ENCODE peak calls at places on chromosomes 7 and 10, in ten cellular contexts. A, X, P, O, K, D, Z, Q, N and U are unnamed samples.
A peak's percentile ranks its signal among the peaks of the same experiment; 100 is the strongest.

GRCh38 chr10:69007260-69007659 is 18.7 kb downstream of the KIFBP start:
- DNase-seq in A (no peak), X (no peak), P (peak; percentile 66), O (no peak), K (no peak), D (no peak), Z (no peak), Q (no peak), N (no peak), U (no peak)

GRCh38 chr7:30470783-30471182 is 7.8 kb downstream of the NOD1 start:
- DNase-seq in A (no peak), X (peak; percentile 89), P (no peak), O (no peak), K (peak; percentile 81), D (no peak), Z (peak; percentile 57), Q (no peak), N (peak; percentile 65), U (no peak)

GRCh38 chr7:138797715-138798320 is at the start of the genes ATP6V0A4 and TMEM213:
- DNase-seq in A (no peak), X (no peak), P (no peak), O (no peak), K (no peak), D (peak; percentile 86), Z (no peak), Q (no peak), N (no peak), U (no peak)

GRCh38 chr10:124743188-124744046 is 761 bp downstream of the FAM53B start:
- DNase-seq in A (no peak), X (peak; percentile 36), P (peak; percentile 65), O (no peak), K (peak; percentile 47), D (peak; percentile 86), Z (peak; percentile 48), Q (no peak), N (no peak), U (no peak)

GRCh38 chr10:68330852-68331454 is 911 bp upstream of the HNRNPH3 start:
- DNase-seq in A (no peak), X (peak; percentile 54), P (peak; percentile 6), O (peak; percentile 48), K (peak; percentile 55), D (peak; percentile 68), Z (peak; percentile 46), Q (peak; percentile 20), N (no peak), U (no peak)

GRCh38 chr7:159033956-159034938 is 110.4 kb downstream of the VIPR2 start:
- DNase-seq in A (no peak), X (no peak), P (no peak), O (no peak), K (no peak), D (no peak), Z (peak; percentile 11), Q (no peak), N (no peak), U (no peak)

GRCh38 chr10:4266387-4267083 is 481.5 kb upstream of the KLF6 start:
- DNase-seq in A (no peak), X (peak; percentile 94), P (no peak), O (no peak), K (peak; percentile 71), D (no peak), Z (no peak), Q (no peak), N (no peak), U (no peak)

GRCh38 chr10:26621889-26622681 is 75.4 kb upstream of the PDSS1 start:
- DNase-seq in A (no peak), X (no peak), P (peak; percentile 88), O (peak; percentile 20), K (no peak), D (no peak), Z (peak; percentile 47), Q (peak; percentile 38), N (no peak), U (no peak)

GRCh38 chr10:29630205-29631048 is 4.3 kb downstream of the SVIL start:
- DNase-seq in A (no peak), X (no peak), P (peak; percentile 81), O (no peak), K (no peak), D (no peak), Z (peak; percentile 45), Q (no peak), N (no peak), U (no peak)

GRCh38 chr10:96346295-96346694 is 12.5 kb downstream of the OPALIN start:
- DNase-seq in A (no peak), X (no peak), P (no peak), O (no peak), K (no peak), D (no peak), Z (no peak), Q (no peak), N (no peak), U (no peak)

GRCh38 chr7:36032362-36032818 is 120.7 kb upstream of the EEPD1 start:
- DNase-seq in A (no peak), X (no peak), P (no peak), O (peak; percentile 39), K (no peak), D (no peak), Z (no peak), Q (no peak), N (no peak), U (peak; percentile 22)

GRCh38 chr10:6601224-6601805 is 21.2 kb upstream of the PRKCQ start:
- DNase-seq in A (no peak), X (no peak), P (no peak), O (no peak), K (no peak), D (no peak), Z (no peak), Q (no peak), N (no peak), U (no peak)

GRCh38 chr10:115129752-115130151 is 36.6 kb downstream of the ATRNL1 start:
- DNase-seq in A (no peak), X (peak; percentile 67), P (no peak), O (no peak), K (peak; percentile 56), D (no peak), Z (no peak), Q (no peak), N (peak; percentile 3), U (no peak)

GRCh38 chr10:111128331-111129167 is 51.7 kb downstream of the ADRA2A start:
- DNase-seq in A (peak; percentile 23), X (no peak), P (no peak), O (no peak), K (peak; percentile 13), D (peak; percentile 88), Z (no peak), Q (no peak), N (no peak), U (peak; percentile 2)

GRCh38 chr10:132366006-132366405 is 31.0 kb upstream of the PWWP2B start:
- DNase-seq in A (no peak), X (no peak), P (no peak), O (no peak), K (no peak), D (peak; percentile 33), Z (no peak), Q (no peak), N (no peak), U (no peak)

GRCh38 chr10:132365102-132365501 is 31.9 kb upstream of the PWWP2B start:
- DNase-seq in A (no peak), X (no peak), P (no peak), O (no peak), K (no peak), D (no peak), Z (no peak), Q (no peak), N (no peak), U (no peak)

GRCh38 chr10:132364594-132364970 is 32.4 kb upstream of the PWWP2B start:
- DNase-seq in A (no peak), X (no peak), P (no peak), O (peak; percentile 55), K (no peak), D (no peak), Z (no peak), Q (no peak), N (no peak), U (no peak)

GRCh38 chr10:132363921-132364593 is 32.1 kb downstream of the LRRC27 start:
- DNase-seq in A (no peak), X (no peak), P (no peak), O (no peak), K (peak; percentile 31), D (no peak), Z (no peak), Q (no peak), N (peak; percentile 23), U (no peak)

GRCh38 chr10:132366499-132366898 is 30.5 kb upstream of the PWWP2B start:
- DNase-seq in A (no peak), X (no peak), P (no peak), O (no peak), K (no peak), D (peak; percentile 60), Z (no peak), Q (no peak), N (no peak), U (no peak)
- TF ChIP-seq CTCF in A (no peak), X (no peak), P (no peak), O (no peak), K (no peak), D (no peak), Z (no peak), Q (no peak), N (no peak), U (no peak)

GRCh38 chr7:99899830-99900519 is 19.4 kb downstream of the TRIM4 start:
- DNase-seq in A (no peak), X (no peak), P (no peak), O (no peak), K (no peak), D (no peak), Z (no peak), Q (no peak), N (no peak), U (no peak)
- H3K4me3 ChIP-seq in A (no peak overlapping the region), X (no peak overlapping the region), P (no peak overlapping the region), O (no peak overlapping the region), K (no peak overlapping the region), D (no peak overlapping the region), Z (no peak overlapping the region), Q (no peak overlapping the region), N (no peak overlapping the region), U (no peak overlapping the region)

DNA sequence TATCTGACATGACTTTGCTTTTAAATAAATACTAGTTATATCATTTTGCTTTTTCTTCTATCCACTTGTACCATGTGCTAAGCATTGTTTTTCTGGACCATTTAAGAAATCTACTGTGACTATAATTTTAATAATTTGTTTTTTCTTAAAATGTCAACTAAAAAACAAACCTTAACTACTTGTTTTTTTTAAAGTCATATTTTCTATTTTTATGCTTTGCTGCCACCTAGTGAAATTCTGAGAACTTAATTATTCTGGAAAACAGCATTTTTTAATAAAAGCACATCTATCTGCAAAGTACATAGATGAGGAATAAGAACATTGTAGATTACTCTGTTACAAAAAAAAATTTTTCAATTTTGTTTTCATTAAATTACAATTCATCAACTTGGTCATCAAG is 47.4 kb downstream of the ORC5 start:
- DNase-seq in A (peak; percentile 5), X (peak; percentile 52), P (no peak), O (no peak), K (peak; percentile 49), D (no peak), Z (no peak), Q (no peak), N (no peak), U (no peak)
- TF ChIP-seq CTCF in A (peak; percentile 4), X (peak; percentile 25), P (no peak), O (peak; percentile 59), K (peak; percentile 23), D (peak; percentile 20), Z (no peak), Q (peak; percentile 50), N (no peak), U (no peak)

DNA sequence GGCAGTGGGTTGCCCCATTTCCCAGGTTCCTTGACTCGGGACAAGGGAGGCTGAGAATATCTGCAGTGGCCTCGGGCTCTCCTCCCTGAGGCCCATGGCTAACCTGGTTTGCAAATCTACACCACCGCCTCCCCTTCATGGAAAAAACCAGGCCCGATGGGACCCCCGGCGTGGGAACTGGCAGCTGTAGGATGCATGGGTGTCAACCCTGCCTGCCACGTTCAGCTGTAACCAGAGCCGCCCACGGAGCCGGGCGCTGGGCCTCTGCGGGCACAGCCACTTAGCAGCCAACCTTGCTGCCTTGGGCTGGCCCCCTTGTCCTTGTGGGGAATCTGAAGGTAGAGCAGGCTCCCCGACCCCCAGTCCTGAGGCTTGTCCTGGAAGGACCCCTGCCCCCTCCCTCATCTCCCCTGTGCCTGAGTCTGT is 1.6 kb downstream of the PWWP2B start:
- DNase-seq in A (no peak), X (no peak), P (no peak), O (no peak), K (no peak), D (peak; percentile 82), Z (no peak), Q (peak; percentile 12), N (no peak), U (no peak)
- H3K4me3 ChIP-seq in A (no peak overlapping the region), X (peak overlapping the region; percentile 70), P (peak overlapping the region; percentile 60), O (no peak overlapping the region), K (no peak overlapping the region), D (no peak overlapping the region), Z (peak overlapping the region; percentile 65), Q (peak overlapping the region; percentile 91), N (peak overlapping the region; percentile 52), U (no peak overlapping the region)